ENCODE peak calls at places on chromosomes 11 and 22, in ten cellular contexts. G is AG04450, S is RWPE2, Y is lower leg skin, X is uterus, O is right atrium auricular region, P is hepatocyte, L is fibroblast of lung, Z is NB4, E is fibroblast of the aortic adventitia. C is an unnamed sample.
A peak's percentile ranks its signal among the peaks of the same experiment; 100 is the strongest.

GRCh38 chr22:19550382-19550781 is 26.2 kb upstream of the CLDN5 start:
- DNase-seq in P (no peak), O (no peak), G (no peak), L (no peak), Y (no peak), S (no peak), Z (no peak), X (no peak), E (no peak), C (no peak)

GRCh38 chr11:109668973-109669634 is 247.1 kb downstream of the C11orf87 start:
- DNase-seq in P (no peak), Y (no peak), S (no peak), G (no peak), O (no peak), Z (no peak), E (peak; percentile 2), L (no peak), X (no peak), C (peak; percentile 2)

GRCh38 chr11:115701284-115701875 is 197.2 kb upstream of the CADM1 start:
- DNase-seq in Z (no peak), O (no peak), S (no peak), G (no peak), P (no peak), X (no peak), L (no peak), E (no peak), Y (no peak), C (no peak)

GRCh38 chr11:111765320-111765983 is 737 bp downstream of the PPP2R1B start:
- DNase-seq in Y (no peak), P (no peak), L (peak; percentile 12), Z (no peak), X (no peak), E (no peak), G (no peak), S (no peak), O (no peak), C (no peak)

GRCh38 chr11:131356201-131356600 is 14.2 kb upstream of the NTM start:
- DNase-seq in E (no peak), Y (no peak), G (no peak), Z (no peak), X (no peak), P (no peak), L (peak; percentile 28), S (no peak), O (no peak), C (peak; percentile 47)

GRCh38 chr11:79973701-79974626 is 533.1 kb upstream of the TENM4 start:
- DNase-seq in Z (no peak), E (no peak), Y (no peak), S (no peak), O (no peak), L (peak; percentile 19), X (no peak), G (no peak), P (no peak), C (peak; percentile 4)

GRCh38 chr11:75239551-75240290 is 853 bp upstream of the TPBGL start:
- DNase-seq in Z (no peak), E (no peak), Y (no peak), L (no peak), X (no peak), G (no peak), S (no peak), P (no peak), O (no peak), C (no peak)

GRCh38 chr22:43213066-43213465 is 26.1 kb upstream of the TTLL12 start:
- DNase-seq in E (peak; percentile 4), X (no peak), Y (no peak), G (no peak), S (no peak), P (peak; percentile 51), Z (no peak), L (no peak), O (no peak), C (no peak)

GRCh38 chr22:29871684-29872083 is 11.3 kb upstream of the MTMR3 start:
- DNase-seq in E (no peak), O (no peak), L (no peak), Z (no peak), X (peak; percentile 46), P (peak; percentile 45), G (no peak), Y (no peak), S (no peak), C (no peak)

GRCh38 chr11:57276169-57276854 is 39.3 kb upstream of the APLNR start:
- DNase-seq in E (no peak), X (no peak), P (no peak), L (no peak), S (no peak), G (no peak), Z (no peak), Y (no peak), O (no peak), C (no peak)

GRCh38 chr11:23988381-23989006 is 508.4 kb upstream of the LUZP2 start:
- DNase-seq in O (no peak), G (peak; percentile 66), X (no peak), L (peak; percentile 41), P (no peak), Z (no peak), S (no peak), E (peak; percentile 36), Y (no peak), C (peak; percentile 53)

GRCh38 chr11:91066648-91067047 is 843.8 kb upstream of the CHORDC1 start:
- DNase-seq in G (no peak), E (no peak), O (no peak), X (no peak), P (no peak), Z (no peak), L (no peak), S (no peak), Y (no peak), C (no peak)

GRCh38 chr11:71451596-71452353 is 1.2 kb upstream of the NADSYN1 start:
- DNase-seq in P (peak; percentile 30), E (no peak), X (no peak), Z (peak; percentile 46), G (no peak), Y (no peak), L (no peak), O (no peak), S (peak; percentile 51), C (no peak)

GRCh38 chr11:106246495-106246894 is 169.0 kb downstream of the AASDHPPT start:
- DNase-seq in Y (no peak), X (no peak), L (no peak), S (no peak), G (no peak), O (no peak), P (no peak), E (no peak), Z (no peak), C (no peak)

GRCh38 chr22:24859587-24859986 is 53.6 kb downstream of the SGSM1 start:
- DNase-seq in P (no peak), L (no peak), S (no peak), Z (no peak), Y (no peak), E (no peak), X (no peak), O (no peak), G (no peak), C (no peak)

GRCh38 chr22:37237371-37238268 is 6.4 kb downstream of the RAC2 start:
- DNase-seq in X (no peak), O (no peak), L (no peak), P (no peak), S (peak; percentile 24), E (peak; percentile 43), Y (no peak), G (no peak), Z (no peak), C (no peak)
- H3K4me3 ChIP-seq in X (no peak overlapping the region), O (no peak overlapping the region), L (no peak overlapping the region), P (no peak overlapping the region), S (no peak overlapping the region), E (no peak overlapping the region), Y (no peak overlapping the region), G (no peak overlapping the region), Z (no peak overlapping the region), C (no peak overlapping the region)

GRCh38 chr11:9916480-9916879 is 252.6 kb downstream of the SWAP70 start:
- DNase-seq in P (no peak), E (no peak), X (no peak), Z (no peak), O (no peak), G (no peak), L (no peak), S (no peak), Y (no peak), C (no peak)
- TF ChIP-seq CTCF in P (no peak), E (no peak), X (no peak), Z (no peak), O (no peak), G (no peak), L (no peak), S (no peak), Y (no peak), C (no peak)

GRCh38 chr11:103959279-103959930 is 77.0 kb upstream of the DDI1 start:
- DNase-seq in P (no peak), G (no peak), Y (no peak), L (no peak), S (no peak), Z (no peak), X (no peak), O (no peak), E (peak; percentile 73), C (peak; percentile 20)
- H3K4me3 ChIP-seq in P (no peak overlapping the region), G (no peak overlapping the region), Y (no peak overlapping the region), L (no peak overlapping the region), S (no peak overlapping the region), Z (no peak overlapping the region), X (no peak overlapping the region), O (no peak overlapping the region), E (no peak overlapping the region), C (no peak overlapping the region)

GRCh38 chr11:122150484-122151124 is 34.6 kb upstream of the BLID start:
- DNase-seq in P (no peak), X (no peak), O (no peak), Y (no peak), G (no peak), E (no peak), Z (no peak), S (no peak), L (no peak), C (no peak)
- TF ChIP-seq CTCF in P (no peak), X (no peak), O (no peak), Y (no peak), G (no peak), E (no peak), Z (no peak), S (no peak), L (no peak), C (no peak)

GRCh38 chr11:59523541-59523940 is 12.2 kb downstream of the OR4D9 start:
- DNase-seq in X (no peak), P (no peak), E (no peak), Z (peak; percentile 27), G (no peak), Y (no peak), O (no peak), S (no peak), L (no peak), C (no peak)
- H3K4me3 ChIP-seq in X (no peak overlapping the region), P (no peak overlapping the region), E (no peak overlapping the region), Z (no peak overlapping the region), G (no peak overlapping the region), Y (no peak overlapping the region), O (no peak overlapping the region), S (no peak overlapping the region), L (no peak overlapping the region), C (no peak overlapping the region)

C was measured in cardiac fibroblast.